ENCODE peak calls at places on chromosomes 11 and 22, in seven cellular contexts. U, C, O, H, Y, K and M are unnamed samples.

GRCh38 chr22:48605856-48606255 is 1221.8 kb downstream of the BRD1 start:
- DNase-seq in C (no peak), U (no peak), Y (no peak), O (no peak), K (no peak), H (no peak), M (no peak)

GRCh38 chr11:48307760-48308386 is 1.9 kb downstream of the OR4S1 start:
- DNase-seq in C (no peak), H (peak; percentile 50), K (peak; percentile 75), Y (no peak), O (peak; percentile 39), U (no peak), M (peak; percentile 50)

GRCh38 chr11:124788521-124788920 is 11.7 kb downstream of the MSANTD2 start:
- DNase-seq in O (no peak), K (no peak), H (no peak), U (no peak), Y (no peak), C (no peak), M (peak; percentile 40)

GRCh38 chr22:26848244-26848920 is 191.0 kb downstream of the MIAT start:
- DNase-seq in K (no peak), O (peak; percentile 43), C (no peak), U (no peak), H (no peak), Y (peak; percentile 50), M (peak; percentile 14)

GRCh38 chr11:19060629-19061028 is at the start of gene MRGPRX2:
- DNase-seq in H (no peak), Y (no peak), U (no peak), K (no peak), O (no peak), C (no peak), M (no peak)

GRCh38 chr22:24200616-24201212 is 19.4 kb downstream of the SUSD2 start:
- DNase-seq in Y (no peak), K (peak; percentile 65), H (peak; percentile 68), U (peak; percentile 84), O (no peak), C (no peak), M (peak; percentile 64)

GRCh38 chr11:33622231-33622630 is 78.4 kb downstream of the C11orf91 start:
- DNase-seq in H (no peak), Y (no peak), O (no peak), K (no peak), U (peak; percentile 80), C (no peak), M (peak; percentile 79)

GRCh38 chr22:46477967-46478635 is 59.3 kb downstream of the CELSR1 start:
- DNase-seq in Y (no peak), O (no peak), H (no peak), C (no peak), K (no peak), U (no peak), M (no peak)

GRCh38 chr22:32904044-32904443 is 102.5 kb downstream of the TIMP3 start:
- DNase-seq in H (peak; percentile 23), C (no peak), Y (no peak), K (peak; percentile 2), U (no peak), O (peak; percentile 60), M (peak; percentile 44)

GRCh38 chr22:36486619-36487384 is 5.4 kb upstream of the TXN2 start:
- DNase-seq in K (peak; percentile 56), H (peak; percentile 51), U (no peak), O (peak; percentile 77), C (no peak), Y (no peak), M (peak; percentile 67)

GRCh38 chr11:3123761-3124733 is 41.1 kb downstream of the OSBPL5 start:
- DNase-seq in Y (peak; percentile 97), K (peak; percentile 94), O (no peak), U (peak; percentile 93), C (no peak), H (peak; percentile 96), M (peak; percentile 99)

GRCh38 chr22:19638282-19639015 is 75.9 kb upstream of the SEPTIN5 start:
- DNase-seq in U (no peak), O (no peak), K (no peak), Y (peak; percentile 76), H (no peak), C (no peak), M (no peak)

GRCh38 chr22:46538816-46539163 is 1.4 kb upstream of the CELSR1 start:
- DNase-seq in U (no peak), O (no peak), C (no peak), Y (no peak), H (peak; percentile 38), K (peak; percentile 54), M (peak; percentile 61)

GRCh38 chr11:134098566-134099184 is 29.8 kb downstream of the JAM3 start:
- DNase-seq in Y (no peak), C (no peak), U (no peak), H (no peak), O (no peak), K (peak; percentile 53), M (no peak)

GRCh38 chr22:30610299-30610698 is 3.3 kb downstream of the TCN2 start:
- DNase-seq in Y (peak; percentile 91), U (no peak), C (no peak), K (no peak), O (no peak), H (no peak), M (no peak)

GRCh38 chr22:26484360-26484706 is 656 bp downstream of the SRRD start:
- DNase-seq in U (no peak), C (no peak), Y (no peak), K (no peak), H (no peak), O (no peak), M (peak; percentile 41)

GRCh38 chr11:35337136-35337918 is 82.0 kb downstream of the SLC1A2 start:
- DNase-seq in O (no peak), U (peak; percentile 91), K (peak; percentile 97), H (peak; percentile 99), Y (no peak), C (no peak), M (peak; percentile 100)

GRCh38 chr11:1829039-1829820 is 5.6 kb upstream of the SYT8 start:
- DNase-seq in H (peak; percentile 58), C (no peak), K (peak; percentile 81), U (peak; percentile 36), Y (peak; percentile 83), O (no peak), M (no peak)

GRCh38 chr11:100681064-100681502 is 6.0 kb upstream of the ARHGAP42 start:
- DNase-seq in K (peak; percentile 91), U (no peak), Y (peak; percentile 93), H (no peak), C (no peak), O (no peak), M (peak; percentile 74)

GRCh38 chr11:118705796-118706545 is 26.5 kb upstream of the TREH start:
- DNase-seq in C (no peak), H (no peak), Y (peak; percentile 56), K (no peak), O (peak; percentile 39), U (no peak), M (no peak)

GRCh38 chr11:47388697-47389576 is 10.6 kb upstream of the SPI1 start:
- DNase-seq in K (no peak), H (no peak), U (no peak), C (no peak), Y (no peak), O (no peak), M (no peak)

GRCh38 chr22:20169253-20169822 is 18.5 kb upstream of the CCDC188 start:
- DNase-seq in Y (no peak), U (no peak), O (no peak), H (no peak), K (peak; percentile 14), C (no peak), M (no peak)

GRCh38 chr22:46336119-46337078 is 885 bp downstream of the TRMU start:
- DNase-seq in U (no peak), O (peak; percentile 70), C (no peak), K (peak; percentile 4), H (peak; percentile 28), Y (no peak), M (no peak)

GRCh38 chr22:45163417-45164216 is at the start of gene NUP50:
- DNase-seq in C (peak; percentile 96), H (peak; percentile 95), U (peak; percentile 88), K (peak; percentile 95), O (peak; percentile 99), Y (peak; percentile 99), M (peak; percentile 96)
- TF ChIP-seq CTCF in C (no peak), H (no peak), U (no peak), K (no peak), O (no peak), Y (no peak), M (no peak)

DNA sequence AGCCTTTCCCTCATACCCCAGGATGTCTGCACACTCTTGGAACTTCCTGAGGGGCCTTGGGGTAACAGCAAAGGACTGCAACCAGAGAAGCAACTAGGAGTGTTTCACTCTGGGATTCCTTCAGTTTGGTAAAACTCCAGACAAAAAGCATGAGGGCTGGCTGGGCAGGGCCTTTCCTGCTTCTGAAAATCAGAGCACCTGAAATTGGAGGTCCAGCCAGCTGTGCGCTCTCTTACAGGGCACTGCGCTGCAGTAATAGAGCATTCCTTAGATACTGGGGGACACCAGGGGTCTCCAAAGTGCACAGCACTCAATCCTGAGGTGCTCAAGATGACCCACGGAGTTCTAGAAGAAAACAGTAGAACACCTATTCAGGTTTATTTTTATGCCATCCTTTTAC is 49.7 kb downstream of the PLEKHA7 start:
- DNase-seq in K (no peak), H (no peak), O (no peak), U (no peak), C (no peak), Y (no peak), M (no peak)
- TF ChIP-seq CTCF in K (no peak), H (no peak), O (no peak), U (no peak), C (no peak), Y (no peak), M (no peak)

GRCh38 chr11:131418214-131418613 is 47.8 kb downstream of the NTM start:
- DNase-seq in H (no peak), C (no peak), O (no peak), K (no peak), U (no peak), Y (no peak), M (no peak)
- TF ChIP-seq CTCF in H (no peak), C (no peak), O (no peak), K (no peak), U (no peak), Y (no peak), M (no peak)

DNA sequence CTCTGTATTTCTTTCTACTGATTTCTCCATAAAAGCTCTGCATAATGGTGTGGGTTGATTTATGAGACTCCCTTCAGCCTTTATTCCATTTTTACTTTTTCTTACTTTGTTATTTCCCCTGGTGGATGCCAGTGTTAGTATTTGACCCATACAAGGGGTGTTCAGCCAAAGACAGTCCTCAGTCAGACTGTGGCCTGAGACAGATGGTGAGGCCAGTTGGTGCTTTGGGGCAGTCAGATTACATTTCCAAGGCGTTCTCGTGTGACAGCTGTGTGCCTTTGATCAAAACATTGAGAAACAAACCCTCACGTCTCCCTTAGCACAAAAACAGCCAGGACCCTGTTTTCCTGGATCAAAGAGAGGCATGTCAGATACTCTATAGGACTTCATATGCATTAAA is 31.3 kb upstream of the SLN start:
- DNase-seq in K (no peak), O (no peak), U (no peak), H (no peak), C (no peak), Y (no peak), M (no peak)
- TF ChIP-seq CTCF in K (no peak), O (no peak), U (no peak), H (no peak), C (no peak), Y (no peak), M (no peak)

GRCh38 chr22:37898441-37899181 is 7.5 kb upstream of the MICALL1 start:
- DNase-seq in H (no peak), U (no peak), Y (peak; percentile 92), C (no peak), K (no peak), O (no peak), M (no peak)
- TF ChIP-seq CTCF in H (no peak), U (no peak), Y (no peak), C (no peak), K (no peak), O (no peak), M (no peak)